ENCODE peak calls at places on chromosome 17, in seven cellular contexts. One of them, this sample, is unnamed.

GRCh38 chr17:44924107-44924544 is 8.8 kb upstream of the GFAP start:
- DNase-seq in HCT116: no peak
- DNase-seq in stomach: no peak
- DNase-seq in GM12878: no peak
- DNase-seq in endothelial cell of umbilical vein: no peak
- DNase-seq in transverse colon: peak; percentile 0
- DNase-seq in spleen: peak; percentile 30
- DNase-seq in this sample: no peak

GRCh38 chr17:33523577-33523981 is 230.5 kb upstream of the ASIC2 start:
- DNase-seq in stomach: no peak
- DNase-seq in GM12878: no peak
- DNase-seq in transverse colon: peak; percentile 10
- DNase-seq in endothelial cell of umbilical vein: no peak
- DNase-seq in HCT116: no peak
- DNase-seq in spleen: no peak
- DNase-seq in this sample: no peak

GRCh38 chr17:77839324-77840155 is 119.0 kb upstream of the TNRC6C start:
- DNase-seq in stomach: no peak
- DNase-seq in HCT116: no peak
- DNase-seq in transverse colon: peak; percentile 30
- DNase-seq in endothelial cell of umbilical vein: no peak
- DNase-seq in GM12878: no peak
- DNase-seq in spleen: no peak
- DNase-seq in this sample: peak; percentile 38

GRCh38 chr17:73232587-73233373 is 28.9 kb downstream of the CPSF4L start:
- DNase-seq in HCT116: no peak
- DNase-seq in transverse colon: peak; percentile 48
- DNase-seq in spleen: peak; percentile 92
- DNase-seq in stomach: peak; percentile 54
- DNase-seq in endothelial cell of umbilical vein: peak; percentile 51
- DNase-seq in GM12878: no peak
- DNase-seq in this sample: no peak

GRCh38 chr17:11627301-11627700 is 29.0 kb downstream of the DNAH9 start:
- DNase-seq in endothelial cell of umbilical vein: no peak
- DNase-seq in transverse colon: no peak
- DNase-seq in spleen: no peak
- DNase-seq in HCT116: no peak
- DNase-seq in GM12878: no peak
- DNase-seq in stomach: no peak
- DNase-seq in this sample: no peak

GRCh38 chr17:80834896-80835281 is 156.8 kb upstream of the CHMP6 start:
- DNase-seq in endothelial cell of umbilical vein: no peak
- DNase-seq in GM12878: no peak
- DNase-seq in stomach: no peak
- DNase-seq in HCT116: no peak
- DNase-seq in transverse colon: no peak
- DNase-seq in spleen: no peak
- DNase-seq in this sample: no peak

GRCh38 chr17:30239089-30239462 is 3.6 kb upstream of the SLC6A4 start:
- DNase-seq in endothelial cell of umbilical vein: no peak
- DNase-seq in transverse colon: no peak
- DNase-seq in stomach: no peak
- DNase-seq in GM12878: no peak
- DNase-seq in HCT116: no peak
- DNase-seq in spleen: peak; percentile 6
- DNase-seq in this sample: no peak

GRCh38 chr17:59520276-59520675 is 45.1 kb upstream of the DHX40 start:
- DNase-seq in endothelial cell of umbilical vein: no peak
- DNase-seq in spleen: no peak
- DNase-seq in HCT116: no peak
- DNase-seq in transverse colon: no peak
- DNase-seq in stomach: no peak
- DNase-seq in GM12878: no peak
- DNase-seq in this sample: no peak

GRCh38 chr17:38674013-38674748 is 576 bp downstream of the EPOP start:
- DNase-seq in GM12878: no peak
- DNase-seq in endothelial cell of umbilical vein: no peak
- DNase-seq in stomach: peak; percentile 27
- DNase-seq in transverse colon: peak; percentile 22
- DNase-seq in spleen: peak; percentile 83
- DNase-seq in HCT116: no peak
- DNase-seq in this sample: no peak

GRCh38 chr17:58556833-58557250 is 42.4 kb upstream of the MTMR4 start:
- DNase-seq in stomach: no peak
- DNase-seq in spleen: no peak
- DNase-seq in GM12878: no peak
- DNase-seq in endothelial cell of umbilical vein: no peak
- DNase-seq in HCT116: no peak
- DNase-seq in transverse colon: no peak
- DNase-seq in this sample: no peak

GRCh38 chr17:39621523-39622379 is 5.0 kb upstream of the PPP1R1B start:
- DNase-seq in transverse colon: peak; percentile 90
- DNase-seq in spleen: peak; percentile 97
- DNase-seq in HCT116: no peak
- DNase-seq in GM12878: peak; percentile 56
- DNase-seq in stomach: peak; percentile 92
- DNase-seq in endothelial cell of umbilical vein: peak; percentile 87
- DNase-seq in this sample: peak; percentile 93

GRCh38 chr17:80287806-80288579 is 27.3 kb downstream of the RNF213 start:
- DNase-seq in transverse colon: no peak
- DNase-seq in endothelial cell of umbilical vein: no peak
- DNase-seq in stomach: no peak
- DNase-seq in HCT116: no peak
- DNase-seq in GM12878: no peak
- DNase-seq in spleen: no peak
- DNase-seq in this sample: no peak

GRCh38 chr17:76182016-76182764 is 41.1 kb upstream of the FOXJ1 start:
- DNase-seq in transverse colon: peak; percentile 93
- DNase-seq in stomach: peak; percentile 91
- DNase-seq in HCT116: peak; percentile 99
- DNase-seq in endothelial cell of umbilical vein: peak; percentile 93
- DNase-seq in GM12878: peak; percentile 94
- DNase-seq in spleen: peak; percentile 95
- DNase-seq in this sample: peak; percentile 90

GRCh38 chr17:8489841-8490240 is 54.2 kb downstream of the NDEL1 start:
- DNase-seq in GM12878: no peak
- DNase-seq in HCT116: no peak
- DNase-seq in endothelial cell of umbilical vein: no peak
- DNase-seq in stomach: no peak
- DNase-seq in spleen: no peak
- DNase-seq in transverse colon: no peak
- DNase-seq in this sample: no peak

GRCh38 chr17:66580178-66580577 is 254.7 kb upstream of the CACNG5 start:
- DNase-seq in endothelial cell of umbilical vein: peak; percentile 66
- DNase-seq in transverse colon: peak; percentile 30
- DNase-seq in spleen: no peak
- DNase-seq in stomach: peak; percentile 38
- DNase-seq in HCT116: no peak
- DNase-seq in GM12878: no peak
- DNase-seq in this sample: no peak

GRCh38 chr17:7858487-7858832 is 657 bp downstream of the CYB5D1 start:
- DNase-seq in endothelial cell of umbilical vein: peak; percentile 61
- DNase-seq in spleen: peak; percentile 88
- DNase-seq in transverse colon: peak; percentile 53
- DNase-seq in HCT116: no peak
- DNase-seq in GM12878: no peak
- DNase-seq in stomach: no peak
- DNase-seq in this sample: peak; percentile 37

DNA sequence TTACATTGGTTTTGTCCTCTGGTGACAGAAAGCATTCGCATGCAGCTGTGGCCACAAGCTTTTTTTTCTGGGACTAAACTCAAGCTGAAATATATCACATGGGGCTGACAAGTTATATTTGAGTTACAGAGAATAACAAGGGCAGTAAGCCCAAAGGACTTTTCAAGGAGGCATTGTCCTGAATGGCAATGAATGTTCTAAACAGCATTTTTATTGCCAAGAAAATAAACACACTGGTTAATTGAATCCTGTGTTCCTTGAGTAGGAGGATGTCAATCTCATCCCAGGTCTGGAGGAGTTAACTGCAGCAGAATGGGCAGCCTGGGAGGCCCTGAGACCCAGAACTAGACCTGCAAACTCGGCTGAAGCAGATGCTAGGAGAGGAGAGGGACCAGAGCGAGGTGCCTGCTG is 114.5 kb downstream of the COPRS start:
- DNase-seq in HCT116: no peak
- DNase-seq in transverse colon: no peak
- DNase-seq in spleen: no peak
- DNase-seq in GM12878: no peak
- DNase-seq in endothelial cell of umbilical vein: no peak
- DNase-seq in stomach: no peak
- DNase-seq in this sample: no peak
- TF ChIP-seq POLR2AphosphoS5 in HCT116: no peak
- TF ChIP-seq POLR2AphosphoS5 in transverse colon: no peak
- TF ChIP-seq POLR2AphosphoS5 in spleen: no peak
- TF ChIP-seq POLR2AphosphoS5 in GM12878: no peak
- TF ChIP-seq POLR2AphosphoS5 in endothelial cell of umbilical vein: no peak
- TF ChIP-seq POLR2AphosphoS5 in stomach: no peak
- TF ChIP-seq POLR2AphosphoS5 in this sample: no peak

GRCh38 chr17:46078675-46079074 is 79.6 kb downstream of the STH start:
- DNase-seq in endothelial cell of umbilical vein: no peak
- DNase-seq in GM12878: no peak
- DNase-seq in HCT116: no peak
- DNase-seq in transverse colon: no peak
- DNase-seq in stomach: no peak
- DNase-seq in spleen: no peak
- DNase-seq in this sample: no peak

GRCh38 chr17:46081018-46081320 is 81.9 kb downstream of the STH start:
- DNase-seq in GM12878: no peak
- DNase-seq in spleen: no peak
- DNase-seq in HCT116: no peak
- DNase-seq in endothelial cell of umbilical vein: no peak
- DNase-seq in stomach: no peak
- DNase-seq in transverse colon: no peak
- DNase-seq in this sample: no peak

GRCh38 chr17:46085522-46085921 is 86.5 kb downstream of the STH start:
- DNase-seq in stomach: no peak
- DNase-seq in spleen: no peak
- DNase-seq in GM12878: no peak
- DNase-seq in HCT116: no peak
- DNase-seq in transverse colon: no peak
- DNase-seq in endothelial cell of umbilical vein: no peak
- DNase-seq in this sample: no peak

GRCh38 chr17:46080118-46081017 is 81.3 kb downstream of the STH start:
- DNase-seq in HCT116: no peak
- DNase-seq in stomach: no peak
- DNase-seq in endothelial cell of umbilical vein: no peak
- DNase-seq in GM12878: no peak
- DNase-seq in spleen: no peak
- DNase-seq in transverse colon: no peak
- DNase-seq in this sample: no peak

GRCh38 chr17:46082293-46082692 is 83.2 kb downstream of the STH start:
- DNase-seq in HCT116: no peak
- DNase-seq in GM12878: no peak
- DNase-seq in spleen: no peak
- DNase-seq in stomach: no peak
- DNase-seq in transverse colon: no peak
- DNase-seq in endothelial cell of umbilical vein: no peak
- DNase-seq in this sample: no peak
- H3K36me3 ChIP-seq in HCT116: no peaks in the 10 kb centered on the region
- H3K36me3 ChIP-seq in GM12878: no peaks in the 10 kb centered on the region
- H3K36me3 ChIP-seq in spleen: no peaks in the 10 kb centered on the region
- H3K36me3 ChIP-seq in stomach: peaks cover 8% of the 10 kb centered on the region
- H3K36me3 ChIP-seq in transverse colon: no peaks in the 10 kb centered on the region
- H3K36me3 ChIP-seq in endothelial cell of umbilical vein: peaks cover 2% of the 10 kb centered on the region
- H3K36me3 ChIP-seq in this sample: no peaks in the 10 kb centered on the region

GRCh38 chr17:42270596-42270995 is 5.6 kb downstream of the STAT5B start:
- DNase-seq in endothelial cell of umbilical vein: no peak
- DNase-seq in HCT116: no peak
- DNase-seq in stomach: no peak
- DNase-seq in spleen: no peak
- DNase-seq in transverse colon: no peak
- DNase-seq in GM12878: no peak
- DNase-seq in this sample: no peak
- TF ChIP-seq POLR2A in endothelial cell of umbilical vein: no peak
- TF ChIP-seq POLR2A in HCT116: no peak
- TF ChIP-seq POLR2A in stomach: no peak
- TF ChIP-seq POLR2A in spleen: no peak
- TF ChIP-seq POLR2A in transverse colon: no peak
- TF ChIP-seq POLR2A in GM12878: no peak
- TF ChIP-seq POLR2A in this sample: no peak

DNA sequence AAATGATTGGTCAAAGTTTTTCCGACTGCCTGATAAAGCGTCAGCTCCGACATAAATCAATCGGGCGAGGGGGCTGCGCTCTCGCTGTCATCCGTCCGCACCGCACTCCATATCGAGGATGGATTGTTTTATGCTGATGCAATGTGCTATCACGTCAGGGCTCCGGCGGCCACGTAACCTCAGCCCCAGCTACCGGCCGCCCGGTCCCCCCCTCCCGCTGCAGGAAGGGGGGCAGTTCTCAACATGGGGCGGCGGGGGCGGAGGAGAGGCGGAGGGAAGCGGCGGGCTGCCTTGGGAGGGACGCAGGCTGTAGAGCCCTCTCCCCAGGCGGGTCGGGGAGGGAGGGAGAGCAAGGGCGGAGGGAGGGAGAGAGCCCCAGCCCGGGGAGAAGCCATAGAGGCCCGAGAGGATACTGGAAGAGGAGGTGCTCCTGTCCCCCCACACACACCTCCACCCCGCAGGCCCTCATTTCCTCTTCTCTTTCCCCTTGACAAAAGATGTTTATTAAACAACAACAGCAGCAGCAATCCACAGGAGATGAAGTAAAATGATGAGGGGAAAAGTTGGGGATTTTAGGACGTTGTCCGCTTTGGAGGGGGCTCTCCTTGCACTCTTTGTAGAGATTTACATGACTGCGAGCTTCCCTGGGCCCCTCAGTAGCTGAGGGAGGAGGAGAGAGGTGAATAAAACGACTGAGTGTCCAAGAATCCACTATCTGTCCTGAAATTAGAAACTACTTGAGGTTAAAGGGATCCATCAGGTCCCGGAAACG is 498 bp upstream of the HOXB9 start:
- DNase-seq in transverse colon: peak; percentile 80
- DNase-seq in spleen: no peak
- DNase-seq in HCT116: peak; percentile 88
- DNase-seq in stomach: no peak
- DNase-seq in GM12878: no peak
- DNase-seq in endothelial cell of umbilical vein: peak; percentile 22
- DNase-seq in this sample: no peak
- TF ChIP-seq POLR2AphosphoS5 in transverse colon: peak; percentile 63
- TF ChIP-seq POLR2AphosphoS5 in spleen: no peak
- TF ChIP-seq POLR2AphosphoS5 in HCT116: peak; percentile 90
- TF ChIP-seq POLR2AphosphoS5 in stomach: no peak
- TF ChIP-seq POLR2AphosphoS5 in GM12878: no peak
- TF ChIP-seq POLR2AphosphoS5 in endothelial cell of umbilical vein: no peak
- TF ChIP-seq POLR2AphosphoS5 in this sample: no peak

This sample was measured in breast epithelium.